ENCODE peak calls at places on chromosomes 1 and 21, in five cellular contexts. P, I, D, V and Q are unnamed samples.

GRCh38 chr21:35138665-35139381 is 89.7 kb upstream of the RUNX1 start:
- DNase-seq in V (no peak), I (peak; percentile 61), P (no peak), D (no peak), Q (no peak)

GRCh38 chr1:234612352-234613127 is 2.6 kb upstream of the IRF2BP2 start:
- DNase-seq in P (peak; percentile 95), I (peak; percentile 98), D (peak; percentile 91), V (peak; percentile 45), Q (peak; percentile 86)

GRCh38 chr1:191608367-191608766 is 549.9 kb upstream of the RGS18 start:
- DNase-seq in V (no peak), I (no peak), P (no peak), D (no peak), Q (no peak)

GRCh38 chr1:11989669-11990068 is 9.4 kb downstream of the MFN2 start:
- DNase-seq in V (no peak), I (no peak), P (peak; percentile 67), D (no peak), Q (no peak)

GRCh38 chr1:153614189-153614900 is 1.4 kb upstream of the S100A16 start:
- DNase-seq in I (no peak), V (no peak), D (no peak), P (no peak), Q (no peak)

GRCh38 chr1:200027264-200027823 is at the start of gene NR5A2:
- DNase-seq in V (no peak), P (no peak), D (no peak), I (no peak), Q (no peak)

GRCh38 chr21:44932366-44933181 is 7.3 kb upstream of the SLX9 start:
- DNase-seq in D (peak; percentile 75), V (peak; percentile 66), P (peak; percentile 61), I (no peak), Q (no peak)

GRCh38 chr1:76426606-76427005 is 352.1 kb downstream of the ST6GALNAC3 start:
- DNase-seq in I (no peak), V (no peak), D (no peak), P (no peak), Q (no peak)

GRCh38 chr21:38424333-38424732 is 73.9 kb downstream of the ERG start:
- DNase-seq in I (no peak), P (no peak), V (peak; percentile 9), D (no peak), Q (no peak)

GRCh38 chr1:198212675-198213074 is 55.9 kb downstream of the NEK7 start:
- DNase-seq in P (no peak), V (no peak), I (peak; percentile 76), D (no peak), Q (no peak)

GRCh38 chr1:14607295-14607694 is 8.8 kb downstream of the KAZN start:
- DNase-seq in D (no peak), P (no peak), I (no peak), V (no peak), Q (no peak)

GRCh38 chr1:226708342-226708780 is 30.7 kb downstream of the ITPKB start:
- DNase-seq in D (no peak), P (no peak), I (peak; percentile 51), V (peak; percentile 37), Q (no peak)

GRCh38 chr21:18289876-18290275 is 45.2 kb downstream of the CHODL start:
- DNase-seq in P (no peak), D (no peak), V (no peak), I (no peak), Q (no peak)

GRCh38 chr1:21295059-21295401 is 4.8 kb upstream of the ECE1 start:
- DNase-seq in D (no peak), I (no peak), P (no peak), V (no peak), Q (no peak)
- H3K4me3 ChIP-seq in D (no peak overlapping the region), I (no peak overlapping the region), P (no peak overlapping the region), V (no peak overlapping the region), Q (no peak overlapping the region)

GRCh38 chr1:118247593-118247992 is 62.6 kb upstream of the SPAG17 start:
- DNase-seq in D (no peak), P (no peak), I (no peak), V (peak; percentile 60), Q (no peak)
- TF ChIP-seq CTCF in D (no peak), P (no peak), I (peak; percentile 49), V (peak; percentile 57), Q (no peak)

DNA sequence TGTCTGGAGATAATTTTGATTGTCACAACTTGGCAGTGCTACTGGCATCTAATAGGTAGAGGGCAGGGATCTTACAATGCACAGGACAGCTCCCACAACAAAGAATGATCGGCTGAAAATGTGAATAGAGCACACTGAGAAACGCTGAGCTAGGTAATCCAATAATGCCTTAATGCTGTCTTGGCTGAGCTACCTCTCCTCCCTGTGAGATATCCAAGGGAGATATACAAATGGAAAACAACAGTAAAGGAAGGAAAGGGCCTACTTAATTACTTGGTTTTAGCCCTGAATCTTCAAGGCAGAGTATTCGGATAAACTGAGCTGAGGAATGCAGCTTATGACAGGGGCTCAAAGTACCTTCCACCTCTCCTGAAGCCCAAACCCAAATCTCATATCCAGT is 2.9 kb downstream of the DNASE2B start:
- DNase-seq in D (no peak), I (no peak), V (peak; percentile 51), P (no peak), Q (no peak)
- H3K27ac ChIP-seq in D (no peak overlapping the region), I (no peak overlapping the region), V (no peak overlapping the region), P (no peak overlapping the region), Q (no peak overlapping the region)

GRCh38 chr1:231418741-231419107 is 3.4 kb downstream of the EGLN1 start:
- DNase-seq in P (no peak), I (no peak), D (no peak), V (no peak), Q (no peak)
- H3K4me3 ChIP-seq in P (peak overlapping the region; percentile 82), I (peak overlapping the region; percentile 83), D (peak overlapping the region; percentile 80), V (peak overlapping the region; percentile 88), Q (peak overlapping the region; percentile 80)

GRCh38 chr1:110600716-110601115 is 5.4 kb downstream of the KCNA2 start:
- DNase-seq in I (no peak), D (no peak), V (no peak), P (no peak), Q (no peak)
- TF ChIP-seq CTCF in I (no peak), D (no peak), V (no peak), P (no peak), Q (no peak)

DNA sequence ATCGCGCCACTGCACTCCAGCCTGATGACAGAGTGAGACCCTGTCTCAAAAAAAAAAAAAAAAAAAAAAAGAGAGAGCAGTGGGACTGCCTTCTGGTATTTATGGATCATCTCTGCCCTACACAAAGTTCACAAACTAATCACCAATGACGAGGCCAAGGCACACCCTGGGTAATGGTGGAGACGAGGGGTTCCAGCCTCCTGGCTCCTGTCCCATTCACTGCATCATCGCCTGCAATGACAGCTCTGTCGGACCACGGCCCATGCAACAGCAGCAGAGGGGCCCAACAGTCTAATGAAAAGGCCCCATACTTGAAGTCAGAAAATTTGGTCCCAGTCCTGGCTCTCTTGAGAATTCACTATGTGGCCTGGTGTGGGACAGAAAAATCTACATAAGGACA is 2.9 kb upstream of the BTG2 start:
- DNase-seq in P (no peak), I (no peak), V (no peak), D (no peak), Q (no peak)
- H3K27ac ChIP-seq in P (no peak overlapping the region), I (no peak overlapping the region), V (no peak overlapping the region), D (no peak overlapping the region), Q (no peak overlapping the region)

GRCh38 chr21:42097860-42098259 is 26.7 kb downstream of the UMODL1 start:
- DNase-seq in D (no peak), P (no peak), I (peak; percentile 96), V (no peak), Q (no peak)
- H3K4me3 ChIP-seq in D (no peak overlapping the region), P (no peak overlapping the region), I (no peak overlapping the region), V (no peak overlapping the region), Q (no peak overlapping the region)

DNA sequence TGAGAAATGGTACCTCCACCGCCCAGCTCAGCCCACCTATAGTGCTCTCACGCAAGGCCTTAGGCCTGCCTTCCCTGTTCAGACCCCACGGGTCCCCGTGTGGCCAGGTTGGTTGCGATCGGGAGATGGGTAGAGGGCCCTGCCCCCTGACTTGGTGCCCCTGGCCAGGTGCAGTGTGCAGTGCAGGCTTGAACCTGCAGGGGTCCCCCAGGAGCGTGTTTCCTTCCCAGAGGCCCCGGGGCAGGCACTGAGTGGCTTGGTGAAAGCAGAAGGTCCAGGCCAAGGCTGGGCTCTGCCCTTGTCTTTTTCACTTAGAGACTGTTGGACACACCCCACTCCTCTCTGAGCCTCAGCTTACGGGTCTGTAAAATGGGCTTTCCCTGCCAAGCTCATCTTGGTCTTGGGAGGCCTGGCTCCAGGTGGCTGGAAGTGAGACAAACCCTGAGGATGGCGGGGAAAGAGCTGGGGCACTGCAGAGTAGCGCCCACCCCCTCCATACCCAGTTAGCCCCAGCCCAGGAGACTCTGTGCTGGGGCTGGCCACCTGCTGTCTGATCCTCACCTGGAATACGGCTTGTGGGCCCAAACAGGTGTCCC is 9.3 kb upstream of the HES5 start:
- DNase-seq in P (no peak), V (peak; percentile 55), I (no peak), D (no peak), Q (no peak)
- TF ChIP-seq CTCF in P (no peak), V (peak; percentile 47), I (peak; percentile 28), D (peak; percentile 29), Q (no peak)

GRCh38 chr1:157284446-157284845 is 146.3 kb upstream of the ETV3 start:
- DNase-seq in I (no peak), V (no peak), D (no peak), P (no peak), Q (no peak)
- H3K27ac ChIP-seq in I (no peak overlapping the region), V (no peak overlapping the region), D (no peak overlapping the region), P (no peak overlapping the region), Q (no peak overlapping the region)

GRCh38 chr1:41404308-41404755 is 43.1 kb downstream of the FOXO6 start:
- DNase-seq in D (no peak), V (peak; percentile 54), I (no peak), P (no peak), Q (no peak)
- H3K4me3 ChIP-seq in D (no peak overlapping the region), V (no peak overlapping the region), I (no peak overlapping the region), P (no peak overlapping the region), Q (no peak overlapping the region)